ENCODE peak calls at places on chromosomes 2 and 18, in four cellular contexts. T is H1, C is lung, R is HL-60. S is an unnamed sample.

GRCh38 chr18:9506046-9506792 is 30.9 kb downstream of the RALBP1 start:
- DNase-seq in T (no peak), C (no peak), R (no peak), S (no peak)

GRCh38 chr2:140639628-140640027 is 1491.2 kb downstream of the LRP1B start:
- DNase-seq in T (no peak), C (no peak), R (peak), S (no peak)

GRCh38 chr2:39127973-39128372 is 7.1 kb upstream of the SOS1 start:
- DNase-seq in T (no peak), C (no peak), R (peak), S (no peak)

GRCh38 chr2:121524650-121525425 is 5.8 kb upstream of the RNU4ATAC start:
- DNase-seq in T (no peak), C (no peak), R (no peak), S (no peak)

GRCh38 chr2:178825183-178825582 is 18.0 kb upstream of the TTN start:
- DNase-seq in T (no peak), C (no peak), R (no peak), S (no peak)

GRCh38 chr18:45954070-45954712 is 12.9 kb downstream of the EPG5 start:
- DNase-seq in T (no peak), C (no peak), R (no peak), S (no peak)

GRCh38 chr2:127348421-127349000 is 39.3 kb downstream of the MAP3K2 start:
- DNase-seq in T (no peak), C (no peak), R (no peak), S (no peak)

GRCh38 chr2:96962567-96963203 is 23.7 kb downstream of the FAM178B start:
- DNase-seq in T (no peak), C (no peak), R (peak), S (no peak)

GRCh38 chr2:10675126-10675525 is 14.6 kb downstream of the NOL10 start:
- DNase-seq in T (no peak), C (no peak), R (peak), S (no peak)

GRCh38 chr18:78698914-78699313 is 280.7 kb upstream of the SALL3 start:
- DNase-seq in T (no peak), C (no peak), R (no peak), S (peak)

GRCh38 chr2:182924311-182924710 is 57.9 kb upstream of the FRZB start:
- DNase-seq in T (no peak), C (no peak), R (no peak), S (no peak)

GRCh38 chr2:98543842-98544241 is 64.5 kb downstream of the COA5 start:
- DNase-seq in T (no peak), C (no peak), R (no peak), S (no peak)

GRCh38 chr2:241809383-241810303 is 650 bp downstream of the NEU4 start:
- DNase-seq in T (no peak), C (no peak), R (no peak), S (peak)

DNA sequence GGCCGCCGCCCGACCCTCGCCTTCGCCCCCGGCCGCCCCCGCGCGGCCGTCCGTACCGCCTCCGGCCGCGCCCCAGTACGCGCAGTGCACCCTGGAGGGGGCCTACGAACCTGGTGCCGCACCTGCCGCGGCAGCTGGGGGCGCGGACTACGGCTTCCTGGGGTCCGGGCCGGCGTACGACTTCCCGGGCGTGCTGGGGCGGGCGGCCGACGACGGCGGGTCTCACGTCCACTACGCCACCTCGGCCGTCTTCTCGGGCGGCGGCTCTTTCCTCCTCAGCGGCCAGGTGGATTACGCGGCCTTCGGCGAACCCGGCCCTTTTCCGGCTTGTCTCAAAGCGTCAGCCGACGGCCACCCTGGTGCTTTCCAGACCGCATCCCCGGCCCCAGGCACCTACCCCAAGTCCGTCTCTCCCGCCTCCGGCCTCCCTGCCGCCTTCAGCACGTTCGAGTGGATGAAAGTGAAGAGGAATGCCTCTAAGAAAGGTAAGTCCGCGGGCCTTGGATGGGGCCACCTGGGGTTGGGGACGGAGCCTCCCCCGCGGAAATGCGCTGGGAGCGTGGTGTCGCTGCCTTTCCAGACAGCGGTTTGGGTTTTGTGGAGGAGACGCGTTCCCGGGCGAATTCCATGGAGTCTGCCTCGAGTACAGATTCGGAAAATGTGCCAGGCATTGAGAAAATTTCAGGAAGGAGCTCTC is 649 bp downstream of the HOXD1 start:
- DNase-seq in T (peak), C (peak), R (no peak), S (peak)
- H3K4me3 ChIP-seq in T (peak), C (peak), R (no peak), S (peak)

DNA sequence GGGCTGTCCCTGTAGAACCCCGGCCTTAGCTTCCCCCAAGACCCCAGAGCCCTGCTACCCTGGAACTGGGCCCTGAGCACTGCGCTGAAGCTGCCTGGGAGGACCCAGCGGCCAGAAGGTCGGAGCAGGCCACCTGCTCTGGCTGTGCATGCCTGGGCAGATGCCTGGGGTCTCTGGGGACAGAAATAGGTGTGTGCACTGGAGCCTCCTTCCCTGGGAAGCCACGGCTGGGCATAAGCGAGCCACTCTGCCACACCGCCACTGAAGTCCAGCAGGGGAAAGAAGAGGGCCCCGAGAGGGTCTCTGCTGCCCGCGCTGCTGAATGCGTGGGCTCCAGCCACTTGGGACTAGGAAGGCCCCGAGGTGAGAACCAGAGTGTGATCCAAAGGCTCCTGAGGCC is 6.7 kb downstream of the GBX2 start:
- DNase-seq in T (no peak), C (no peak), R (no peak), S (no peak)
- H3K4me3 ChIP-seq in T (no peak), C (no peak), R (no peak), S (no peak)

DNA sequence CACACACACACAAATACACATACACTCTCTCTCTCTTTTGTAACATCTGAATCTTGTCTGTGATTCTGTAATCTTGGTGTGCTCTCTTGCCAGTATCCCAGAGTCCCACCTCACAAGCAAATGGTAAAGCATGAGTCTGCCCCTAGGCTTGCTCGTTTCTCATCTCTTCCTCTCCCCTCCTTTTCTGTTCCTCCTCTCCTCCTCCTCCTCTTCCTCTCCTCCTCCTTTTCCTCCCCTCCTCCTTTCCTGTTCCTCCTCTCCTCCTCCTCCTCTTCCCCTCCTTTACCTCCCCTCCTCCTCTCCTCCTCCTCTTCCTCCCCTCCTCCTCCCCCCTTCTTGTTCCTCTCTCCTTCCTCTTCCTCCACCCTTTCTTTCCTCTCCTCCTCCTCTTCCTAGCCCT is 59.0 kb downstream of the TNFRSF11A start:
- DNase-seq in T (no peak), C (no peak), R (no peak), S (no peak)
- H3K4me3 ChIP-seq in T (no peak), C (no peak), R (no peak), S (no peak)

DNA sequence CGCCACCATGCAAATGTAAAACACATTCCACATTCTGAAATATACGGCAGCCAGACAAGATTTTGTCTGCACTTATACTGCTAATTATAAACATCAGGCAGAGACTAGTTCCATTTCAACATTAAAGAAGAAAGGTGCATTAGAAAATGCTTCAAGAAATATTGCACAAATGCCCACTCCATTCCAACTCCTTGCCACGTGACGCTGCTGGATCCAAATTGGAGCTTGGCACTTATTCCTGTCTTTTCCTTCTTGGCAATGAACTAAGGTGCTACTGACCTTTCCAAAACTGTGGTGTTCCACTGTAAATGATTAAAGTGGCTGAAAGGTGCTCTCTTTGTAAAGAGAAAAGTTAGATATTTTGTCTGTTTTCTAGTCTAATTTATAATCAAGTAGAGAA is 6.2 kb downstream of the COL6A3 start:
- DNase-seq in T (no peak), C (no peak), R (no peak), S (no peak)
- H3K4me3 ChIP-seq in T (no peak), C (no peak), R (no peak), S (no peak)

GRCh38 chr2:218272531-218273212 is 2.4 kb downstream of the PNKD start:
- DNase-seq in T (peak), C (peak), R (peak), S (peak)

GRCh38 chr2:218273908-218274249 is 3.6 kb downstream of the PNKD start:
- DNase-seq in T (no peak), C (no peak), R (no peak), S (no peak)

GRCh38 chr2:218271487-218271797 is 1.1 kb downstream of the PNKD start:
- DNase-seq in T (no peak), C (no peak), R (no peak), S (no peak)

GRCh38 chr2:218270721-218271486 is 585 bp downstream of the PNKD start:
- DNase-seq in T (no peak), C (no peak), R (peak), S (no peak)

DNA sequence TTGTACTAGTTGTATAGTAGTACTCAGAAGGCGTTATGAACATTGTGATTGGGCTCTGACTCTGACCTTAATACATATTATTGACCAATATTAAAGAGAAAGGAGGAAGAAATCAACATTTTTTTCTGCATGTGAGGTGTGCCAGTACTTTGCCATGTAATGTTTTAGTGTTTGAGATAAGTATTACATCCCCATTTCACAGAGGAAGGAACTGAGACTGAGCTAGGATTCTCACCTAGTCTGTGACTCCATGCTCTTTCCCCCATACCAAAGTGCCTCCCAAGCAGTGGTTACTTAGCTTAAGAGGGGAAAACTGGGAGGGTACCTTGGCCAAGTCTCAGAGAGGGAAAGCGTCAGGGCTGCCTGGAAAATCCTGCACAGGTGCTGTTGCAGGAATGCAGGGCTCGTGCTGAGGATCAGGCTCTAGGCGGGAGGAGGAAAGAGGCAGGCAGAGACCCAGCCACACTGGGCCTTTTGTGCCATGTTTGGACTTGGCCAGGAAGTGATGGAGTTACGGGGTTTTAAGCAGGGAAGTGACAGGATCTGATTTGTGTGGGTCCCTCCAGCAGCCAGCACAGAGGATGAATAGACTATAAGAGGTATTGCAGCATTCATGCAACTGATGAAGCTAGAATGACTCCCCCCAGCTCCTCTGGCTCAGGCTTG is 1.7 kb downstream of the PNKD start:
- DNase-seq in T (no peak), C (no peak), R (no peak), S (no peak)
- H3K4me3 ChIP-seq in T (no peak), C (no peak), R (no peak), S (no peak)

GRCh38 chr2:161419338-161419965 is 3.4 kb downstream of the TBR1 start:
- DNase-seq in T (no peak), C (no peak), R (no peak), S (no peak)
- H3K4me3 ChIP-seq in T (no peak), C (no peak), R (no peak), S (no peak)

GRCh38 chr2:152649997-152650396 is 67.3 kb downstream of the PRPF40A start:
- DNase-seq in T (no peak), C (no peak), R (no peak), S (no peak)
- H3K4me3 ChIP-seq in T (no peak), C (no peak), R (no peak), S (no peak)

DNA sequence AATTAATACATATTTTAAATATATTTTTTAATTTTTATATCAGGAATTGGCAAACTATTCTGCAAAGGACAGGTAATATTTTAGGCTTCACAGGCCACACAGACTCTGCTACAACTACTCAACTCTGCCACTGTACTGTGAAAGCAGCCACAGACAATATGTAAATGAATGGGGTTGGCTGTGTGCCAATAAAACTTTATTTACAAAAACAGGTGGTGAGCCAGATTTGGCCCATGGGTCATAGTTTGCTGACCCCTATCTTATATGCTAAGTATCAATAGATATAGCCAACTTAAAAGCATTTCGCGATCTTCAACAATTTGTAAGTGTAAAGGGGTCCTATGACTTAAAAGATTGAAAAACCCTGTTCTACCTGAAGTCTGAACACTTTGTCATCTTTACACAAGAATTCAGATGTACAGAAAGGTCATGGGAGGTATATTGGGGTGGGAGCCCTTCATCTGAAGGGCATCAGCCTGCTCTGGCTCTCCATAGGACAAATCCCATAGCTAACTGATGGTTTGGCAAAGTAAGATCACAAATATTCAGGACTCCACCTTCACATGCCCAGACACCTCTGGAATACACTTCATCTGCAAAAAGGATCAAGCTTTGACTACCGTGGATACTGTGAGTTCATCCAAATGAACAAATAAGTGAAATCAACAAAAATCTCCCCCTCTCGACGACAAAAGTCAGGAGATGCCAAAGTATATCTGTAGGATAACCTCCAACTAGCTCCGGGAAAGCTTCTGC is 65.9 kb downstream of the C1D start:
- DNase-seq in T (no peak), C (no peak), R (no peak), S (no peak)
- H3K4me3 ChIP-seq in T (no peak), C (no peak), R (no peak), S (no peak)

GRCh38 chr2:186848873-186849578 is at the start of gene ZSWIM2:
- DNase-seq in T (peak), C (peak), R (peak), S (peak)
- H3K4me3 ChIP-seq in T (peak), C (peak), R (peak), S (peak)

GRCh38 chr18:49241852-49242251 is 218.6 kb downstream of the DYM start:
- DNase-seq in T (no peak), C (no peak), R (no peak), S (no peak)
- H3K4me3 ChIP-seq in T (no peak), C (no peak), R (no peak), S (no peak)